ENCODE peak calls at places on chromosomes 13 and 19, in six cellular contexts. O is fibroblast of lung; M is left ventricle myocardium inferior; Q is CD8-positive, alpha-beta T cell; T is dorsolateral prefrontal cortex; Y is IMR-90. F is an unnamed sample.

GRCh38 chr13:50236898-50237318 is 221.7 kb downstream of the KCNRG start:
- DNase-seq in M (no peak), O (no peak), Q (no peak), Y (peak), T (no peak), F (peak)

GRCh38 chr19:48878219-48879024 is 6.2 kb downstream of the PPP1R15A start:
- DNase-seq in O (peak), T (no peak), M (no peak), Q (no peak), Y (peak), F (no peak)

GRCh38 chr19:29677001-29677781 is 11.9 kb downstream of the PLEKHF1 start:
- DNase-seq in O (no peak), M (no peak), Y (no peak), T (peak), Q (no peak), F (no peak)

GRCh38 chr19:13646758-13647157 is 117.6 kb upstream of the MRI1 start:
- DNase-seq in Y (no peak), Q (no peak), T (no peak), M (no peak), O (no peak), F (no peak)

GRCh38 chr13:31011193-31011860 is 78.9 kb downstream of the TEX26 start:
- DNase-seq in Y (no peak), O (no peak), Q (no peak), M (no peak), T (no peak), F (no peak)

GRCh38 chr19:5718032-5718578 is 1.8 kb downstream of the LONP1 start:
- DNase-seq in O (peak), T (no peak), Q (no peak), Y (peak), M (no peak), F (peak)

GRCh38 chr19:58009666-58010301 is 7.2 kb upstream of the ZNF606 start:
- DNase-seq in Q (peak), M (peak), T (peak), O (peak), Y (peak), F (peak)

GRCh38 chr13:89554801-89555200 is 1792.7 kb upstream of the MIR17HG start:
- DNase-seq in Y (no peak), Q (no peak), T (no peak), O (no peak), M (no peak), F (no peak)

GRCh38 chr19:7328647-7329046 is 20.1 kb upstream of the ARHGEF18 start:
- DNase-seq in Q (no peak), T (no peak), M (no peak), O (no peak), Y (no peak), F (no peak)

GRCh38 chr19:7327802-7328201 is 20.9 kb upstream of the ARHGEF18 start:
- DNase-seq in Q (no peak), O (no peak), M (no peak), T (no peak), Y (no peak), F (no peak)

GRCh38 chr19:7333198-7334118 is 15.3 kb upstream of the ARHGEF18 start:
- DNase-seq in O (no peak), Y (no peak), M (peak), T (no peak), Q (no peak), F (no peak)

GRCh38 chr19:7336321-7336973 is 12.3 kb upstream of the ARHGEF18 start:
- DNase-seq in Y (no peak), T (no peak), O (no peak), M (no peak), Q (no peak), F (no peak)

GRCh38 chr19:7331446-7331845 is 17.3 kb upstream of the ARHGEF18 start:
- DNase-seq in M (no peak), O (no peak), Y (no peak), T (no peak), Q (no peak), F (no peak)
- TF ChIP-seq CTCF in M (no peak), O (no peak), Y (no peak), T (no peak), Q (no peak), F (no peak)

DNA sequence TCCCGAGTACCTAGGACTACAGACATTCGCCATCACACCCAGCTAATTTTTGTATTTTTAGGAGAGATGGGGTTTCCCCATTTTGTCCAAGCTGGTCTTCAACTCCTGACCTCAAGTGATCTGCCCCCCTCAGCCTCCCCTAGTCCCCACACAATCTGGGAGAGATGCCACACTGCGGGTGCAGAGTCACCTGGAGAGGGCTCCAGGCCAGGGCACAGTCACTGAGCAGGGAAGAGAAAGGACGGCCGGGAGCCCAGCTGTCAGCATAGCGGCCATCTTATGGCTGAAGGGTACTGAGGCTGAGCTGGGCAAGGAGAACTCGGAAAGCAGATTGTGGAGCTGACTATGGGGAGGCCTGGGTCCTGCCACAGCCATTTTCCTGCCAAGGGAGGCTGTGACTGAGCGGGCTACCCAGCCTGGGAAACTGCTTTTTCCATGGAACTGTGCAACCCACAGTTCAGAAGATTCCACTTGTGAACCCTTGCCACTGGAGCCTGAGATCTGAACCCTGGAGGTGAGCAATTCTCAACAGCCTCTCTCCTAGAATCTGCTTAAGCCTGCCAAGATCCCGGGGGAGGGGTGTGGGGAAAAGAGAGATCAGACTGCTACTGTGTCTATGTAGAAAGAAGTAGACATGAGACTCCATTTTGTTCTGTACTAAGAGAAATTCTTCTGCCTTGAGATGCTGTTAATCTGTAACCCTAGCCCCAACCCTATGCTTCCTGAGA is 109.2 kb downstream of the ZNF486 start:
- DNase-seq in T (no peak), M (no peak), Y (no peak), Q (no peak), O (no peak), F (no peak)
- H3K4me3 ChIP-seq in T (no peak), M (no peak), Y (no peak), Q (no peak), O (no peak), F (no peak)

GRCh38 chr19:17539288-17540117 is 15.9 kb upstream of the COLGALT1 start:
- DNase-seq in Q (peak), T (peak), O (peak), M (peak), Y (peak), F (peak)
- TF ChIP-seq CTCF in Q (no peak), T (peak), O (no peak), M (peak), Y (peak), F (peak)

DNA sequence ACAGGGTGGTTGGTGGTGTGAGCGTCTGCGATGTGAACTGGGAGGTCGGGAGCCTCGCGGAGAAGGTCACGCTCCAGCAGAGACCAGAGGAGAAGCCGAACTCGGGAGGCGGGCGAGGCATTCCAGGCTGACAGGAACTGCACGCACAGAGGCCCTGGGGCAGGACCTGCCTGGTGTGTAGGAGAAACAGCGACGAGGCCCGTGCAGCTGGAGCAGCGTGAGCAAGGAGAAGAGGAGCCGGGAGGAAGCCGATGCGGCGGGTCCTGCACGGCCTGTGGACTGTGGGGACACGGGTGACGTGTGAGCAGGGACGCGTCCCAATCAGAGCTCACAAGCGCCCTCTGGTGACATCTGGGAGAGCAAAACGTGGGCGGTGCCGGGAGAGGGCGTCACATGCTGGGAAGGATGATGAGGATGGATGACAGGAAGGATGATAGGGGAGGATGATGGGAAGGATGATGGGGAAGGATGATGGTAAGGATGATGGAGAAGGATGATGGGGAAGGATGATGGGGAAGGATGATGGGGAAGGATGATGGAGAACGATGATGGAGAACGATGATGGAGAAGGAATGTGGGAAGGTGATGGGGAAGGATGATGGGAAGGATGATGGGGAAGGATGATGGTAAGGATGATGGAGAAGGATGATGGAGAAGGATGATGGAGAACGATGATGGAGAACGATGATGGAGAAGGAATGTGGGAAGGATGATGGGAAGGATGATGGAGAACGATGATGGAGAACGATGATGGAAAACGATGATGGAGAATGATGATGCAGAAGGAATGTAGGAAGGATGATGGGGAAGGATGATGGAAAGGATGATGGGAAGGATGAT is 16.1 kb upstream of the MADCAM1 start:
- DNase-seq in Y (no peak), T (peak), O (peak), M (peak), Q (peak), F (peak)
- H3K4me3 ChIP-seq in Y (peak), T (peak), O (no peak), M (peak), Q (no peak), F (no peak)

F was measured in astrocyte of the spinal cord.